ENCODE peak calls at places on chromosomes 4 and X, in four cellular contexts. M is left ventricle myocardium inferior, C is left lung, Q is tibial artery. N is an unnamed sample.
A peak's percentile ranks its signal among the peaks of the same experiment; 100 is the strongest.

GRCh38 chr4:143186202-143186601 is 1.5 kb downstream of the USP38 start:
- DNase-seq in M (no peak), C (no peak), Q (no peak), N (no peak)

GRCh38 chrX:114049063-114049462 is 534.8 kb upstream of the HTR2C start:
- DNase-seq in M (no peak), C (no peak), Q (no peak), N (no peak)

GRCh38 chr4:14111730-14112171 is 484.2 kb upstream of the BOD1L1 start:
- DNase-seq in M (no peak), C (no peak), Q (no peak), N (no peak)

GRCh38 chrX:131725001-131725654 is 181.3 kb downstream of the OR13H1 start:
- DNase-seq in M (no peak), C (no peak), Q (no peak), N (no peak)

GRCh38 chr4:113383111-113383785 is 333.8 kb downstream of the ANK2 start:
- DNase-seq in M (no peak), C (no peak), Q (no peak), N (no peak)

GRCh38 chr4:55312491-55313101 is 33.4 kb upstream of the SRD5A3 start:
- DNase-seq in M (no peak), C (no peak), Q (peak; percentile 38), N (peak; percentile 52)

GRCh38 chrX:19334945-19335626 is 8.6 kb upstream of the PDHA1 start:
- DNase-seq in M (no peak), C (no peak), Q (no peak), N (no peak)

GRCh38 chrX:78119521-78120227 is 15.6 kb downstream of the PGK1 start:
- DNase-seq in M (no peak), C (no peak), Q (no peak), N (no peak)

GRCh38 chr4:70838972-70839536 is 636 bp downstream of the GRSF1 start:
- DNase-seq in M (peak; percentile 72), C (peak; percentile 74), Q (peak; percentile 61), N (peak; percentile 84)

GRCh38 chrX:31988975-31989374 is 917.1 kb upstream of the FTHL17 start:
- DNase-seq in M (no peak), C (no peak), Q (no peak), N (no peak)

GRCh38 chr4:150173420-150173819 is 95.2 kb downstream of the DCLK2 start:
- DNase-seq in M (no peak), C (no peak), Q (no peak), N (no peak)

GRCh38 chr4:26412381-26413372 is 77.6 kb downstream of the CCKAR start:
- DNase-seq in M (peak; percentile 58), C (no peak), Q (no peak), N (peak; percentile 62)

GRCh38 chrX:40152706-40153334 is 55.1 kb upstream of the BCOR start:
- DNase-seq in M (peak; percentile 53), C (no peak), Q (no peak), N (peak; percentile 66)

GRCh38 chr4:41878991-41879491 is 56.2 kb upstream of the TMEM33 start:
- DNase-seq in M (no peak), C (no peak), Q (no peak), N (no peak)

GRCh38 chr4:102759835-102760644 is 728 bp downstream of the MANBA start:
- DNase-seq in M (no peak), C (no peak), Q (peak; percentile 70), N (peak; percentile 46)

GRCh38 chr4:157514711-157515110 is 294.2 kb downstream of the GRIA2 start:
- DNase-seq in M (no peak), C (no peak), Q (no peak), N (no peak)

GRCh38 chrX:22912598-22912997 is 87.2 kb upstream of the DDX53 start:
- DNase-seq in M (no peak), C (no peak), Q (no peak), N (no peak)

GRCh38 chrX:19686876-19687275 is 171.6 kb upstream of the MAP3K15 start:
- DNase-seq in M (no peak), C (no peak), Q (no peak), N (no peak)

GRCh38 chrX:12319955-12320354 is 181.7 kb downstream of the FRMPD4 start:
- DNase-seq in M (no peak), C (no peak), Q (no peak), N (no peak)

GRCh38 chr4:87697945-87698344 is 47.9 kb downstream of the DMP1 start:
- DNase-seq in M (no peak), C (no peak), Q (no peak), N (no peak)

GRCh38 chr4:86334020-86334750 is 25.7 kb downstream of the MAPK10 start:
- DNase-seq in M (no peak), C (no peak), Q (no peak), N (no peak)

GRCh38 chrX:112889400-112889799 is 48.8 kb upstream of the AMOT start:
- DNase-seq in M (no peak), C (no peak), Q (no peak), N (no peak)

GRCh38 chrX:102765794-102766193 is 45.3 kb downstream of the GPRASP3 start:
- DNase-seq in M (no peak), C (no peak), Q (no peak), N (no peak)

GRCh38 chr4:91267543-91267942 is 1036.2 kb upstream of the GRID2 start:
- DNase-seq in M (no peak), C (no peak), Q (no peak), N (no peak)

GRCh38 chr4:18209448-18209847 is 187.9 kb upstream of the LCORL start:
- DNase-seq in M (no peak), C (no peak), Q (no peak), N (no peak)

GRCh38 chr4:128853741-128854140 is 44.2 kb downstream of the JADE1 start:
- DNase-seq in M (no peak), C (no peak), Q (no peak), N (no peak)

GRCh38 chr4:36651253-36651652 is 369.8 kb downstream of the DTHD1 start:
- DNase-seq in M (no peak), C (no peak), Q (no peak), N (no peak)
- TF ChIP-seq CTCF in M (no peak), C (no peak), Q (no peak), N (no peak)

DNA sequence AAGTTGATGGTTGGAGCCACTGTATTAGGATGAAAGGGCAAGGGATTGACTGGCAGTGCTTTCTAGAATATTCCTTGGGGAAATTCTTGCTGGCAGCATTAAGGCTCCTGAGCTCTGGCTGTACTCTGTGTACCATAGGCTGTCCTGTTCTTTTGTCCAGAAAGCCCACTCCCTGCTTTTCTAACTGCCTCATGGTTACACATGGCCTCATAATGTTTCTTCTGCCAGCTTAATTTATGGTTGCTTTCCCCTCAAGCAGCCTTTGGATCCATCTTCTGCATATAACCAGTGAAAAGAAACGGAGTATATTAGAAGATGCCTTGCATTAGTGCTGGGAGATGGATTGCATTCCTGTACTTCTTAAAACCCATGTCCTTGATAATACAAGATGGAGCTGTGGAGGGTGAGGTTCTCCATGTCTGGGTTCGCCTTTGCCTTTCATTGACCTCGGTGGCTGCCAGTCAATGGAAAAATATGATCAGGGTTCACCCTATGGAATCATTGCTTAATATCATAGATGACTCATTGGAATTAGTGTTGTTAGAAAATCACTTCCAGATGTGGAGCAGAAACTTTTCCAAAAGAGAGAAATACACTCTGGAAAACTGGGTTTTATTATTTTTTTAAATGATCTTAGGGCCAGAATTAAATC is 24.7 kb downstream of the DOCK11 start:
- DNase-seq in M (no peak), C (no peak), Q (no peak), N (no peak)
- H3K4me1 ChIP-seq in M (no peaks in the 10 kb centered on the region), C (no peaks in the 10 kb centered on the region), Q (no peaks in the 10 kb centered on the region), N (peaks cover 3% of the 10 kb centered on the region)

DNA sequence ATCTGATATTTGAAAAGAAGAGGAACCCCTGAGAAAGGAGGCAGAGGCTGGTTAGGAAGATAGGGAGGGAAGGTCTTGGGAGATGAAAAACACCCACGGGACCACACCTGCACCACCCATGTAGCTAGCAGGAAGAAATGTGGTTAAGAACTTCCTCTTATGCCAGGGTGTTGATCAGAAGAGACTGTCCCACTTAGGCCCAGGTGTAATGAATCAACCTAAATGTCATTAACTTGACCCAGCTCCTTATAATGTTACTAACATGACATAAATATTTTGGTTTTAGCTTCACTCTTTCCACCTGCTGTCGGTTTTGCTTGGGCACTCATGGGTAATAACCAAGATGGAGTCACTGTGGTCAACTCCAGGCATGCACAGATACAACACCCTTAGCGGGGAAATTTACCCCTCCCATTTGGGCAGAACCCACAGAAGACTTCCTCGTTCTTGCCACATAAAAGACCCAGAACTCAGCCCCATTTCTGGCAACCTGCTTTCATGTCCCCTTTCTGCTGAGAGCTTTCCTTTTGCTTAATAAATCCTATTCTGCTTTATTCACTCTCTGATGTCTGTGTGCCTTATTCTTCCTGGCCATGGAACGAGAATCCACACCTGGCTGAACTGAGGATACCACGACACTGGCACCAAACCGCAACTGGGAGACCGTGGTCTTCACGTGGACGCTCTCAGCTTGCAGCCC is 46.8 kb downstream of the ZNF141 start:
- DNase-seq in M (no peak), C (no peak), Q (no peak), N (no peak)
- H3K9me3 ChIP-seq in M (peaks cover 100% of the 10 kb centered on the region), C (peaks cover 14% of the 10 kb centered on the region), Q (peaks cover 100% of the 10 kb centered on the region), N (peaks cover 11% of the 10 kb centered on the region)

DNA sequence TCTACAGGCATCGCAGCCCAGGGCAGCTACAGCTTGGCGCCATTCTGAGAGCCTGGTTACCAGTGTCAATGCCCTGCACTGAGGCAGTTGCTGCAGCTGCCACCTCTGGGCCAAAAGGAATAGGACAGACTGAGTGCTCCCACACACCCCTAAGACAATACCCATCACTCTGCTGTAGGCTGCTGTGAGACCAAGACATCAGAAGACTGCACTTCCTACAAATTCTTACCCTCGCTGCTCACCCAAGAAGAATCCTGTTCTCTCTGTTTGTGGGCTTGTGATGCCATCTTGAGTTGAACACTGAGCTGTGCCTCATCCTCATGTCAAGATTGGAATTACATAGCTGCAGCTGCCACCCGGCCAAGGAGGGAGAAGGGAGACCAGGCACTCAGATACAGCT is 1847.0 kb upstream of the PCDH10 start:
- DNase-seq in M (no peak), C (no peak), Q (no peak), N (no peak)
- TF ChIP-seq CTCF in M (no peak), C (no peak), Q (no peak), N (no peak)

GRCh38 chr4:3828546-3828945 is 62.4 kb downstream of the ADRA2C start:
- DNase-seq in M (no peak), C (no peak), Q (no peak), N (peak; percentile 5)
- H3K4me1 ChIP-seq in M (peaks cover 18% of the 10 kb centered on the region), C (peaks cover 5% of the 10 kb centered on the region), Q (no peaks in the 10 kb centered on the region), N (peaks cover 14% of the 10 kb centered on the region)

N was measured in heart left ventricle.